ENCODE peak calls at places on chromosomes 16 and 17, in ten cellular contexts. P is CD8-positive, alpha-beta T cell; B is CD4-positive, alpha-beta memory T cell; F is non-pigmented ciliary epithelial cell; R is cardiac muscle cell; W is AG09319; K is foreskin fibroblast; I is fibroblast of lung; Y is NCI-H1092 treated with DMSO at 0.1 percent for 48 hours; V is lung. E is an unnamed sample.
A peak's percentile ranks its signal among the peaks of the same experiment; 100 is the strongest.

GRCh38 chr17:74176546-74177001 is 26.9 kb upstream of the RPL38 start:
- DNase-seq in P (peak; percentile 24), B (no peak), F (no peak), R (peak; percentile 82), W (peak; percentile 14), K (peak; percentile 41), I (peak; percentile 43), Y (peak; percentile 77), V (peak; percentile 49), E (no peak)

GRCh38 chr16:56352351-56353053 is 72.8 kb downstream of the AMFR start:
- DNase-seq in P (no peak), B (no peak), F (no peak), R (no peak), W (no peak), K (no peak), I (no peak), Y (no peak), V (no peak), E (peak; percentile 27)

GRCh38 chr17:43734376-43734775 is 24.2 kb downstream of the SOST start:
- DNase-seq in P (no peak), B (no peak), F (peak; percentile 58), R (no peak), W (peak; percentile 77), K (peak; percentile 88), I (peak; percentile 96), Y (no peak), V (no peak), E (no peak)

GRCh38 chr17:3879181-3879580 is 13.7 kb downstream of the CAMKK1 start:
- DNase-seq in P (no peak), B (no peak), F (no peak), R (peak; percentile 52), W (no peak), K (peak; percentile 77), I (peak; percentile 74), Y (peak; percentile 78), V (no peak), E (no peak)

GRCh38 chr17:45231481-45232116 is 9.9 kb downstream of the FMNL1 start:
- DNase-seq in P (peak; percentile 37), B (peak; percentile 42), F (no peak), R (peak; percentile 23), W (no peak), K (no peak), I (no peak), Y (peak; percentile 89), V (no peak), E (no peak)

GRCh38 chr17:80660527-80661198 is 116.0 kb downstream of the RPTOR start:
- DNase-seq in P (no peak), B (no peak), F (no peak), R (no peak), W (no peak), K (no peak), I (no peak), Y (no peak), V (no peak), E (no peak)

GRCh38 chr17:39711851-39712250 is 12.0 kb downstream of the ERBB2 start:
- DNase-seq in P (no peak), B (no peak), F (no peak), R (no peak), W (no peak), K (no peak), I (no peak), Y (no peak), V (no peak), E (no peak)

GRCh38 chr17:35745749-35746320 is 7.2 kb downstream of the GAS2L2 start:
- DNase-seq in P (no peak), B (no peak), F (no peak), R (no peak), W (no peak), K (no peak), I (no peak), Y (no peak), V (no peak), E (no peak)

GRCh38 chr16:4626396-4626795 is 1.8 kb downstream of the MGRN1 start:
- DNase-seq in P (no peak), B (no peak), F (no peak), R (no peak), W (no peak), K (no peak), I (no peak), Y (no peak), V (no peak), E (no peak)

GRCh38 chr17:62712011-62712615 is 84.6 kb downstream of the MRC2 start:
- DNase-seq in P (no peak), B (no peak), F (no peak), R (no peak), W (no peak), K (no peak), I (no peak), Y (no peak), V (no peak), E (no peak)

GRCh38 chr17:73798111-73798748 is 154.0 kb upstream of the SDK2 start:
- DNase-seq in P (no peak), B (no peak), F (peak; percentile 50), R (no peak), W (peak; percentile 75), K (peak; percentile 40), I (peak; percentile 94), Y (peak; percentile 40), V (no peak), E (peak; percentile 89)

GRCh38 chr17:32849879-32850278 is 27.0 kb downstream of the MYO1D start:
- DNase-seq in P (no peak), B (no peak), F (no peak), R (no peak), W (peak; percentile 42), K (no peak), I (no peak), Y (no peak), V (no peak), E (no peak)

GRCh38 chr16:68486671-68487495 is 38.6 kb upstream of the SMPD3 start:
- DNase-seq in P (no peak), B (no peak), F (no peak), R (no peak), W (no peak), K (no peak), I (no peak), Y (peak; percentile 76), V (no peak), E (no peak)